ENCODE peak calls at places on chromosomes 1 and 21, in seven cellular contexts. V is RWPE1; J is mammary epithelial cell; Z is GM12865; O is activated B cell treated with CpG ODN at 0.5 μM for 24 hours; G is foreskin fibroblast; F is activated CD8-positive, alpha-beta T cell treated with anti-CD3 and anti-CD28 coated beads for 36 hours. T is an unnamed sample.

GRCh38 chr1:55302972-55303371 is 87.8 kb upstream of the USP24 start:
- DNase-seq in V (no peak), J (no peak), Z (no peak), O (no peak), G (no peak), F (no peak), T (no peak)

GRCh38 chr21:28633803-28634572 is 358.7 kb downstream of the LTN1 start:
- DNase-seq in V (peak), J (peak), Z (no peak), O (no peak), G (peak), F (no peak), T (peak)

GRCh38 chr1:2350486-2350885 is 40.9 kb downstream of the MORN1 start:
- DNase-seq in V (no peak), J (no peak), Z (no peak), O (no peak), G (no peak), F (no peak), T (no peak)

GRCh38 chr1:95117207-95118018 is at the start of gene TLCD4:
- DNase-seq in V (peak), J (peak), Z (peak), O (peak), G (peak), F (peak), T (peak)

GRCh38 chr1:7471836-7472235 is 299.3 kb upstream of the VAMP3 start:
- DNase-seq in V (no peak), J (no peak), Z (no peak), O (no peak), G (peak), F (no peak), T (no peak)

GRCh38 chr1:94081566-94082344 is 39.2 kb downstream of the ABCA4 start:
- DNase-seq in V (peak), J (peak), Z (no peak), O (no peak), G (peak), F (no peak), T (peak)

GRCh38 chr1:89102055-89102454 is 23.9 kb downstream of the GBP2 start:
- DNase-seq in V (no peak), J (no peak), Z (no peak), O (no peak), G (no peak), F (no peak), T (no peak)

GRCh38 chr1:70459502-70460225 is 48.6 kb downstream of the CTH start:
- DNase-seq in V (peak), J (peak), Z (no peak), O (no peak), G (peak), F (no peak), T (peak)

GRCh38 chr1:68495968-68496679 is 758 bp downstream of the DEPDC1 start:
- DNase-seq in V (no peak), J (peak), Z (peak), O (no peak), G (no peak), F (peak), T (peak)

GRCh38 chr1:169020684-169021083 is 85.8 kb upstream of the ATP1B1 start:
- DNase-seq in V (no peak), J (no peak), Z (no peak), O (no peak), G (no peak), F (no peak), T (no peak)

GRCh38 chr1:113542221-113542701 is 151.9 kb downstream of the MAGI3 start:
- DNase-seq in V (peak), J (peak), Z (no peak), O (no peak), G (peak), F (no peak), T (peak)

GRCh38 chr1:91621907-91622306 is 121.3 kb downstream of the CDC7 start:
- DNase-seq in V (no peak), J (no peak), Z (no peak), O (no peak), G (no peak), F (no peak), T (no peak)

GRCh38 chr1:211843018-211843417 is 12.5 kb upstream of the LPGAT1 start:
- DNase-seq in V (no peak), J (no peak), Z (peak), O (no peak), G (no peak), F (no peak), T (no peak)

GRCh38 chr1:71695820-71696219 is 586.5 kb downstream of the NEGR1 start:
- DNase-seq in V (no peak), J (no peak), Z (no peak), O (no peak), G (no peak), F (no peak), T (no peak)

DNA sequence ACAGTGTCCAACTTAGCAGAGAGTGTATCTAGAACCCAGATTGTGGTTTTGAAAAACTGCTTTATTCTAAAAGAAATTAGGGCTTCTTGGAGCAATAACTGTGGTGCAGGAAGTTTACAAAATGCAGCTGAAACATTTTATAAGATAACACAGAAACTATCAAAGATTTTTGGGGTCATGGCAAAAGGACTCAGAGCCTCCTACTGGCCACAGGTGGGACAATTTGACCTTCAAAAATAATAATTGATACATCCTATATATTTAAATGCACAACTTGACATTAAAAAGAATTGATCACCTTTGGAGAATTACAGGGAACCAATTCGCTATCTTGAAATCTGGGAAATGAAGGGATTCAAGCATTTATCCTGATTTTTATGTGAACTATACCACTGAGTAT is 235.2 kb downstream of the RPS6KC1 start:
- DNase-seq in V (no peak), J (no peak), Z (no peak), O (no peak), G (no peak), F (no peak), T (no peak)
- TF ChIP-seq CTCF in V (no peak), J (peak), Z (peak), O (no peak), G (no peak), F (no peak), T (peak)

DNA sequence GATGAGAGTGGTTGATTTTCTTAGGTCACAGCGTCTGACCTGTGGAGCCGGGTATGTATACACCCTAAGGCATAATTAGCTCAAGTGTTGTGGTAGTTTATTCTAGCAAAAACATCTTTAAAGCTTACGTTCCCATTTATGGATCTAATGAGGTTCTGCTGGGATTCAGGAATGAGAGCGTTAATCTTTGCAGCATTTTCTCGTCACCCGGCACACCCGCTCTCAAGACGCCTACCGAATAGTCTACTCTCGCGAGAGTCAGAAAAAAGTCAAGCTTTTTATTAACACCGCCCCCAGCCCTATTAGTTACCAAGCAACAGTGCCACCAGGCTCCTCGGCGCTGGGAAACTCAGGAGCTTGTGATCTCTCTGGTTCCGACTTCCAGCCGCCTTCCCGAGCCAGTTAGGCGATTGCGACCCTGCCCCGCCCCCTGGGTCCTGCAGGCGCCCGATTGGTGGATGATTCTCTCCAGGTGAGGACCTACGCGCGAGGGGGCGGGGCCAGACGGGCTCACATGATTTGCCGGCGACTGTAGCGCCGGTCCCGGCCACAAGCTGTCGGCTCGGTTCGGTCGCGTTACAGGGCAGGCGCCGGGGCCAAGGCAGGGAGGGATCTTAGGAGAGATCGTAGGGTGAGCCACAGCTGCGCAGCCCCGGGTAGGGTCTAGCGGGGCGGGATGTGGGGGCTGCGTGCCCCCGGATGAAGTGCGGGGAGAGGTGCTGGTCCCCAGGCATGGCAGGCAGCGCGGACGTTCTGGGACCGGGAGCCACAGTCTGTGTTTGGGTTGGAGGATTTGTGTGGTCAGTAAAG is at the start of gene PFKFB2:
- DNase-seq in V (peak), J (peak), Z (peak), O (peak), G (peak), F (peak), T (peak)
- TF ChIP-seq CTCF in V (peak), J (no peak), Z (peak), O (no peak), G (peak), F (no peak), T (peak)

DNA sequence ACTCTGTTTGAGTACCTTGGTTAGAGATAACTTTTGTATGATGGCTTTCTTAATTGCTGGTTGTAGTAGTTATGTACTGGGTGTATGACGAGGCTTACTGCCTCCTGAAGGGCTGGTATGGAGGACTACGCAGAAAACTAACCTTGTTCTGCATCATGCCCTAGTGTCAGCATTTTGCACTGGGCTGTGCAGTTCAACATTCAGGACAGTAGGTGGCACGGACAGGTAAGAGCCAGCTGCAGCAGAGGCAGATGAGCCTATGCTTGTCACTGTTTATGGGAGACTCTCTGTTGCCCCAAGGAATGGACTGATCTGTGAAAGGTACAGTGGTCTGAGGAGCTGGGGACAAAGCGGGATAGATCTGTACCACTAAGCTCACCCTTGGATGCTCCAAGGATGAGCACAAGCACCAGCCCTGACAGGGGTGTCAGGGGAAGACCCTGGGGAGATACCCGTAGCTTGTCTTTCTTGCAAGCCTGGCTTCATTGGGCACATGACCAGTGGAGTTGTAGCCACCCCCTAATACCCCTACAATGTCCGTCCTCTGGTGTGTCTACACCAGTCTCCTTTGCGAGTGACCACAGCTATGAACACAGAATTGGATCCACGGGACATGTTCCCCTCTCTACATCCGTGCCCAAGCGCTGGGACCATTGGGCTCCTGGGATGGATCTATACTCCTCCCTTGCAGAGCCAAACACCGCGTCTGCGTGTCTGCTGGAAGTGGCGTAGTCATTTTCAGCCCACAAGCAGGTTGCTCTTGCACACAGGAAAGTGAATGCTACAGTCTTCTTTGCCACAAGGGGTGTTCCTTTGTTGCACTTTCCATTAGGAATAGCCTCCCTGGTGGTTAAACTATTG is 51.1 kb upstream of the CFHR3 start:
- DNase-seq in V (peak), J (peak), Z (peak), O (no peak), G (peak), F (peak), T (peak)
- TF ChIP-seq CTCF in V (peak), J (peak), Z (peak), O (no peak), G (peak), F (peak), T (no peak)

GRCh38 chr1:9068971-9069323 is 488 bp downstream of the SLC2A5 start:
- DNase-seq in V (no peak), J (no peak), Z (peak), O (no peak), G (no peak), F (no peak), T (peak)
- TF ChIP-seq CTCF in V (no peak), J (no peak), Z (no peak), O (no peak), G (no peak), F (no peak), T (no peak)

GRCh38 chr1:114670083-114671010 is 498 bp upstream of the DENND2C start:
- DNase-seq in V (peak), J (peak), Z (peak), O (peak), G (peak), F (peak), T (peak)
- TF ChIP-seq CTCF in V (no peak), J (no peak), Z (no peak), O (no peak), G (no peak), F (no peak), T (no peak)

DNA sequence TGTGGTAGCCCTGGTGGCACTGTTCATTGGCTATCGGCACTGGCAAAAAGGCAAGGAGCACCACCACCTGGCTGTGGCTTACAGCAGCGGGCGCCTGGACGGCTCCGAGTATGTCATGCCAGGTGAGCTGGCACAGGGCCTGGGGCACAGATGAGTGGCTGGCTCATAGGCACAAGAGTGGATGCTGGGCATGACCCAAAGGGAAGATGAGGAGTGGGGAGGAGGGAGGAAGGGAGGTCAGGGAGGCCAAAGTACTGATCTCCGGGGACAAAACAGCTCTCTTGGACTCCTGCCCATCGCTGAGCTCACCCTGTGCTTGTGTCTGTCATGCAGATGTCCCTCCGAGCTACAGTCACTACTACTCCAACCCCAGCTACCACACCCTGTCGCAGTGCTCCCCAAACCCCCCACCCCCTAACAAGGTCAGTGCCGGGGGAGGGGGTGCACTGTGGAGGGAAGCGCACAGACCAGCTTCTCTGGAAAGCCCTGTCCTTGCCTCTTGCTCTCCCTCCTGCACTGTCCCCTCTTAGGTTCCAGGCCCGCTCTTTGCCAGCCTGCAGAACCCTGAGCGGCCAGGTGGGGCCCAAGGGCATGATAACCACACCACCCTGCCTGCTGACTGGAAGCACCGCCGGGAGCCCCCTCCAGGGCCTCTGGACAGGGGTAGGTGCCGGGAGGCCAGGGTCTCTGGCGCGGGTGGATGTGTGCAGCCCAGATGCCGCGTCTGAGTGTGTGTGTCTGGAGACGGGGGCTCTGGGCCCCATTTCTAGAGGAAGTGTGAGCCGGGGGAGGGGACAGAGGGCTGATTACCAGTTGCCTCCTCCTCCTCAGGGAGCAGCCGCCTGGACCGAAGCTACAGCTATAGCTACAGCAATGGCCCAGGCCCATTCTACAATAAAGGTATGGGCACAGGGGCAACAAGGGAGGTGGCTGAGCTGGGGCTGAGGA is 7.3 kb upstream of the LRRC71 start:
- DNase-seq in V (no peak), J (no peak), Z (no peak), O (no peak), G (no peak), F (no peak), T (no peak)
- TF ChIP-seq CTCF in V (no peak), J (no peak), Z (peak), O (no peak), G (no peak), F (no peak), T (no peak)